ENCODE peak calls at places on chromosomes 13 and 19, in nine cellular contexts. Q is CD14-positive monocyte; E is stimulated activated CD8-positive, alpha-beta memory T cell treated with anti-CD3 and anti-CD28 coated beads, Interleukin-4, amount 100 ng/mL, for 1 hour; O is AG08396; P is iris pigment epithelial cell; R is LHCN-M2; W is GM12891; X is brain microvascular endothelial cell; J is HEK293T. M is an unnamed sample.

GRCh38 chr19:20162821-20163220 is 4.2 kb upstream of the ZNF486 start:
- DNase-seq in Q (no peak), E (no peak), O (no peak), P (no peak), R (no peak), W (no peak), X (no peak), J (no peak), M (no peak)

GRCh38 chr13:80473695-80474094 is 132.8 kb upstream of the SPRY2 start:
- DNase-seq in Q (no peak), E (no peak), O (no peak), P (peak), R (peak), W (no peak), X (peak), J (no peak), M (no peak)

GRCh38 chr13:39245688-39246087 is 207.4 kb downstream of the NHLRC3 start:
- DNase-seq in Q (no peak), E (no peak), O (no peak), P (no peak), R (no peak), W (no peak), X (no peak), J (no peak), M (peak)

GRCh38 chr13:50299546-50300249 is 284.5 kb downstream of the KCNRG start:
- DNase-seq in Q (no peak), E (no peak), O (no peak), P (peak), R (peak), W (no peak), X (peak), J (no peak), M (no peak)

GRCh38 chr13:51638497-51638871 is 54.2 kb downstream of the WDFY2 start:
- DNase-seq in Q (no peak), E (no peak), O (no peak), P (peak), R (peak), W (no peak), X (no peak), J (no peak), M (no peak)

GRCh38 chr13:33636955-33637670 is 180.8 kb upstream of the RFC3 start:
- DNase-seq in Q (no peak), E (no peak), O (no peak), P (no peak), R (no peak), W (no peak), X (no peak), J (no peak), M (no peak)

GRCh38 chr13:30715837-30716236 is 19.5 kb upstream of the ALOX5AP start:
- DNase-seq in Q (no peak), E (no peak), O (no peak), P (no peak), R (no peak), W (no peak), X (no peak), J (no peak), M (no peak)

GRCh38 chr13:22076658-22077057 is 405.8 kb downstream of the FGF9 start:
- DNase-seq in Q (no peak), E (no peak), O (no peak), P (no peak), R (no peak), W (no peak), X (no peak), J (no peak), M (no peak)

GRCh38 chr19:49338023-49338677 is 2.9 kb downstream of the CD37 start:
- DNase-seq in Q (no peak), E (no peak), O (no peak), P (no peak), R (no peak), W (no peak), X (no peak), J (no peak), M (no peak)

GRCh38 chr19:48915757-48916156 is 15.6 kb downstream of the NUCB1 start:
- DNase-seq in Q (no peak), E (no peak), O (no peak), P (no peak), R (no peak), W (no peak), X (no peak), J (no peak), M (no peak)

GRCh38 chr13:36454962-36455361 is 22.7 kb downstream of the CCNA1 start:
- DNase-seq in Q (no peak), E (no peak), O (no peak), P (no peak), R (no peak), W (no peak), X (no peak), J (no peak), M (peak)

GRCh38 chr13:66879971-66880370 is 350.2 kb downstream of the PCDH9 start:
- DNase-seq in Q (no peak), E (no peak), O (no peak), P (no peak), R (no peak), W (no peak), X (no peak), J (no peak), M (no peak)

GRCh38 chr19:39046037-39046821 is 13.9 kb upstream of the FBXO27 start:
- DNase-seq in Q (no peak), E (no peak), O (no peak), P (peak), R (peak), W (no peak), X (no peak), J (peak), M (no peak)

GRCh38 chr13:88802886-88803285 is 1131.7 kb downstream of the SLITRK5 start:
- DNase-seq in Q (no peak), E (no peak), O (no peak), P (peak), R (no peak), W (no peak), X (no peak), J (no peak), M (no peak)

GRCh38 chr19:46731007-46731501 is 14.1 kb upstream of the PRKD2 start:
- DNase-seq in Q (peak), E (no peak), O (peak), P (peak), R (peak), W (no peak), X (peak), J (no peak), M (no peak)

GRCh38 chr13:48542581-48543341 is 9.9 kb upstream of the RCBTB2 start:
- DNase-seq in Q (no peak), E (no peak), O (no peak), P (peak), R (peak), W (no peak), X (peak), J (no peak), M (peak)

GRCh38 chr13:105587786-105588185 is 947.7 kb downstream of the EFNB2 start:
- DNase-seq in Q (no peak), E (no peak), O (no peak), P (peak), R (no peak), W (no peak), X (peak), J (no peak), M (no peak)

GRCh38 chr13:24541127-24541475 is 28.5 kb upstream of the PARP4 start:
- DNase-seq in Q (no peak), E (no peak), O (no peak), P (no peak), R (no peak), W (no peak), X (no peak), J (no peak), M (no peak)

GRCh38 chr19:14072535-14073231 is at the start of gene MISP3:
- DNase-seq in Q (no peak), E (no peak), O (peak), P (peak), R (no peak), W (no peak), X (no peak), J (no peak), M (peak)

GRCh38 chr19:543912-544608 is at the start of gene GZMM:
- DNase-seq in Q (no peak), E (peak), O (peak), P (no peak), R (no peak), W (no peak), X (no peak), J (no peak), M (no peak)

GRCh38 chr13:99310382-99311031 is 3.3 kb upstream of the GPR183 start:
- DNase-seq in Q (no peak), E (no peak), O (peak), P (peak), R (peak), W (no peak), X (peak), J (no peak), M (no peak)

GRCh38 chr13:33140161-33140560 is 123.9 kb downstream of the KL start:
- DNase-seq in Q (no peak), E (no peak), O (no peak), P (no peak), R (peak), W (no peak), X (no peak), J (no peak), M (no peak)

GRCh38 chr13:75870397-75870801 is 234.3 kb downstream of the LMO7 start:
- DNase-seq in Q (no peak), E (no peak), O (peak), P (peak), R (peak), W (no peak), X (no peak), J (peak), M (peak)

M was measured in NCI-H146.